ENCODE peak calls at places on chromosomes 2 and 18, in four cellular contexts. One of them, this sample, is unnamed. For H3K4me1, the result is how much of the 10 kb centered on the place peaks cover.

GRCh38 chr2:183696028-183696427 is 571.8 kb downstream of the NUP35 start:
- DNase-seq in heart right ventricle: no peak
- DNase-seq in IMR-90: no peak
- DNase-seq in ovary: no peak
- DNase-seq in this sample: no peak

GRCh38 chr2:237345891-237346640 is 67.9 kb downstream of the COL6A3 start:
- DNase-seq in heart right ventricle: no peak
- DNase-seq in IMR-90: peak
- DNase-seq in ovary: no peak
- DNase-seq in this sample: no peak

GRCh38 chr2:224584768-224585204 is 377 bp downstream of the CUL3 start:
- DNase-seq in heart right ventricle: peak
- DNase-seq in IMR-90: no peak
- DNase-seq in ovary: peak
- DNase-seq in this sample: peak

GRCh38 chr18:26304511-26304910 is 78.3 kb downstream of the TAF4B start:
- DNase-seq in heart right ventricle: no peak
- DNase-seq in IMR-90: no peak
- DNase-seq in ovary: no peak
- DNase-seq in this sample: no peak

GRCh38 chr2:191302459-191303155 is 57.4 kb downstream of the MYO1B start:
- DNase-seq in heart right ventricle: no peak
- DNase-seq in IMR-90: peak
- DNase-seq in ovary: no peak
- DNase-seq in this sample: no peak

GRCh38 chr2:29811378-29811777 is 110.0 kb downstream of the ALK start:
- DNase-seq in heart right ventricle: no peak
- DNase-seq in IMR-90: peak
- DNase-seq in ovary: no peak
- DNase-seq in this sample: no peak

GRCh38 chr18:59861963-59862819 is 37.6 kb upstream of the PMAIP1 start:
- DNase-seq in heart right ventricle: no peak
- DNase-seq in IMR-90: no peak
- DNase-seq in ovary: no peak
- DNase-seq in this sample: no peak

GRCh38 chr2:195677290-195677689 is 20.3 kb downstream of the SLC39A10 start:
- DNase-seq in heart right ventricle: no peak
- DNase-seq in IMR-90: no peak
- DNase-seq in ovary: no peak
- DNase-seq in this sample: no peak

GRCh38 chr2:96891591-96892333 is 21.9 kb upstream of the SEMA4C start:
- DNase-seq in heart right ventricle: no peak
- DNase-seq in IMR-90: peak
- DNase-seq in ovary: peak
- DNase-seq in this sample: no peak

GRCh38 chr2:40244251-40245010 is 207.5 kb downstream of the SLC8A1 start:
- DNase-seq in heart right ventricle: peak
- DNase-seq in IMR-90: peak
- DNase-seq in ovary: peak
- DNase-seq in this sample: peak

GRCh38 chr2:223459328-223459939 is 142.7 kb downstream of the SCG2 start:
- DNase-seq in heart right ventricle: no peak
- DNase-seq in IMR-90: peak
- DNase-seq in ovary: no peak
- DNase-seq in this sample: no peak

GRCh38 chr2:198698230-198698629 is 759.5 kb downstream of the SATB2 start:
- DNase-seq in heart right ventricle: no peak
- DNase-seq in IMR-90: no peak
- DNase-seq in ovary: no peak
- DNase-seq in this sample: no peak

GRCh38 chr2:29112379-29112778 is 2.8 kb upstream of the CLIP4 start:
- DNase-seq in heart right ventricle: no peak
- DNase-seq in IMR-90: no peak
- DNase-seq in ovary: no peak
- DNase-seq in this sample: no peak

GRCh38 chr2:241905716-241906376 is 36.3 kb downstream of the RTP5 start:
- DNase-seq in heart right ventricle: no peak
- DNase-seq in IMR-90: no peak
- DNase-seq in ovary: no peak
- DNase-seq in this sample: no peak

GRCh38 chr2:229832499-229832898 is 89.3 kb downstream of the TRIP12 start:
- DNase-seq in heart right ventricle: no peak
- DNase-seq in IMR-90: no peak
- DNase-seq in ovary: no peak
- DNase-seq in this sample: no peak

GRCh38 chr18:49340446-49340845 is 120.0 kb downstream of the DYM start:
- DNase-seq in heart right ventricle: no peak
- DNase-seq in IMR-90: peak
- DNase-seq in ovary: no peak
- DNase-seq in this sample: no peak

GRCh38 chr18:76721207-76721996 is 101.0 kb upstream of the ZNF236 start:
- DNase-seq in heart right ventricle: no peak
- DNase-seq in IMR-90: no peak
- DNase-seq in ovary: no peak
- DNase-seq in this sample: no peak

GRCh38 chr2:27762951-27763906 is 8.3 kb upstream of the MRPL33 start:
- DNase-seq in heart right ventricle: no peak
- DNase-seq in IMR-90: peak
- DNase-seq in ovary: no peak
- DNase-seq in this sample: no peak

GRCh38 chr2:218275368-218276072 is 5.2 kb downstream of the PNKD start:
- DNase-seq in heart right ventricle: no peak
- DNase-seq in IMR-90: no peak
- DNase-seq in ovary: no peak
- DNase-seq in this sample: no peak

GRCh38 chr2:218276986-218277755 is 6.9 kb downstream of the PNKD start:
- DNase-seq in heart right ventricle: no peak
- DNase-seq in IMR-90: no peak
- DNase-seq in ovary: no peak
- DNase-seq in this sample: no peak

GRCh38 chr2:218280260-218280870 is 10.0 kb downstream of the PNKD start:
- DNase-seq in heart right ventricle: no peak
- DNase-seq in IMR-90: no peak
- DNase-seq in ovary: no peak
- DNase-seq in this sample: no peak

GRCh38 chr2:218278531-218279360 is 8.4 kb downstream of the PNKD start:
- DNase-seq in heart right ventricle: no peak
- DNase-seq in IMR-90: no peak
- DNase-seq in ovary: no peak
- DNase-seq in this sample: no peak

GRCh38 chr2:218277921-218278320 is 7.6 kb downstream of the PNKD start:
- DNase-seq in heart right ventricle: no peak
- DNase-seq in IMR-90: no peak
- DNase-seq in ovary: no peak
- DNase-seq in this sample: no peak
- H3K4me1 ChIP-seq in heart right ventricle: under half
- H3K4me1 ChIP-seq in IMR-90: under half
- H3K4me1 ChIP-seq in ovary: under half
- H3K4me1 ChIP-seq in this sample: under half

DNA sequence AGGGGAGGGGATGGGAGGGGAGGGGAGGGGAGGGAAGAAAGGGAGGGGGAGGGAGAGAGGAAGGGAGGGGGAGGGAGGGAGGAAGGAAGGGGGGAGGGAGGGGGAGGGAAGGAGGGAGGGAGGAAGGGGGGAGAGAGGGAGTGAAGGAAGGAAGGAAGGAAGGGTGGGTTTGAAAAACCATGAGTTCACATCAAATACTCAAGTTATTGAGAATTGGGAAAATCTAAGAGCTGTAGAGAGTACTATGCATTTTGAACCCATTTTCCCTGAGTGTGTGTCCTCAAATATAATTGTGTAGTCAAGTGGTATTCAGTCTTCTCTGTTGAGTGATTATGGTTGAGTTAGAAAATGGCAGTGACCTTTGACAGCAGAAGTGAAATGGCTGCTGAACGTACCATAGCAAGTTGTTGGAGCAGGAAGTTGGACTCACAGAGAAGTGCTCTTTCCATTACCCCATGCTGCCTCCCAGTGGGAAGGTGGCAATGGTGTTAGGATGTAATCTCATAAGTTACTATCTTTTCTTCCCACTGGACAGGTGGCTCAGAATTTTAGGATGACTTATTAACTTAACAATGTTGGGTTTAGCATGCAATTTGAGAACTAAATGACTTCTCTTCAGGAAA is 214.6 kb downstream of the SETBP1 start:
- DNase-seq in heart right ventricle: peak
- DNase-seq in IMR-90: peak
- DNase-seq in ovary: no peak
- DNase-seq in this sample: peak
- TF ChIP-seq CTCF in heart right ventricle: peak
- TF ChIP-seq CTCF in IMR-90: peak
- TF ChIP-seq CTCF in ovary: no peak
- TF ChIP-seq CTCF in this sample: peak

GRCh38 chr2:236085647-236086046 is 82.5 kb downstream of the GBX2 start:
- DNase-seq in heart right ventricle: no peak
- DNase-seq in IMR-90: no peak
- DNase-seq in ovary: no peak
- DNase-seq in this sample: no peak
- H3K4me1 ChIP-seq in heart right ventricle: under half
- H3K4me1 ChIP-seq in IMR-90: under half
- H3K4me1 ChIP-seq in ovary: under half
- H3K4me1 ChIP-seq in this sample: under half

DNA sequence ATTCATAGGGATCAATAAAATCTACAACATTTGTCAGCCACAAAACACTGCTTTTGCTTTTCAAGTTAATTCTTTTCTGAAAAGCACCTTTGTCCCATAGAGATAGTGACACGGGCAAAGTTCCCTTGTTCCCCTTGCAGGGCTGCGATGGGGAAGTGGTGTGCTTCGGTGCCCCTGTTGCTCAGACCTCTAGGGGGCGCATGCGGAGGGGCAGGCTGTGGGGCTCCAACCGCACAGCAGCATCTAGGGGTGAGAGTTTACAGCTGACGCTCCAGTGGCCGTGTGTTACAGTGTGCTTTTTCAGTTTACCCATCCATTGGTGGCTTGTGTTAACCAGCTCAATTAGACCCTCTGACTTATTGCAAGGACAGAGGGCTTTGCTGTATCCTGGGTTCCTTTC is 1432.2 kb upstream of the ACVR2A start:
- DNase-seq in heart right ventricle: no peak
- DNase-seq in IMR-90: no peak
- DNase-seq in ovary: no peak
- DNase-seq in this sample: no peak
- TF ChIP-seq CTCF in heart right ventricle: no peak
- TF ChIP-seq CTCF in IMR-90: no peak
- TF ChIP-seq CTCF in ovary: no peak
- TF ChIP-seq CTCF in this sample: no peak

GRCh38 chr2:135783416-135783815 is 41.8 kb downstream of the UBXN4 start:
- DNase-seq in heart right ventricle: no peak
- DNase-seq in IMR-90: no peak
- DNase-seq in ovary: no peak
- DNase-seq in this sample: no peak

GRCh38 chr2:135782231-135782630 is 40.6 kb downstream of the UBXN4 start:
- DNase-seq in heart right ventricle: no peak
- DNase-seq in IMR-90: no peak
- DNase-seq in ovary: no peak
- DNase-seq in this sample: no peak

GRCh38 chr2:135790423-135790822 is 46.6 kb downstream of the LCT start:
- DNase-seq in heart right ventricle: no peak
- DNase-seq in IMR-90: no peak
- DNase-seq in ovary: no peak
- DNase-seq in this sample: no peak

DNA sequence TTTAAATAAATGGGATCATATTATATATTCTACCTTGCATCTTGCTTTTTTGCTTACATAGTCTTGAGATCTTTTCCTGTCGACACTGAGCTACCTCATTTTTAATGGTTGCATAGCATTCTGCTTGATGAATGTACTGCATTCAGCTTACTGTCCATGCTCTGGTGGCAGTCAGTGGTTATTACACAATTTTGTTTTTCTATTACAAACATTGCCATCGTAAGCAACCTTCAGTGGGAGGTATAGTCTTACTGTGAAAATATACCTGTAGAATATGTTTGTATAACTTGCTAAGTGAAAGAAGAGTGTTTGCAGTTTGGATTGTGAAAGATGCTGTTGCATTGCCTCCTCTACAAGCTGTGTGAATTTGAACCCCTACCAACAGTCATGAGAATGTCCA is 43.4 kb downstream of the UBXN4 start:
- DNase-seq in heart right ventricle: no peak
- DNase-seq in IMR-90: no peak
- DNase-seq in ovary: no peak
- DNase-seq in this sample: no peak
- H3K4me1 ChIP-seq in heart right ventricle: under half
- H3K4me1 ChIP-seq in IMR-90: under half
- H3K4me1 ChIP-seq in ovary: under half
- H3K4me1 ChIP-seq in this sample: under half

GRCh38 chr2:164852086-164852485 is 10.5 kb upstream of the COBLL1 start:
- DNase-seq in heart right ventricle: no peak
- DNase-seq in IMR-90: no peak
- DNase-seq in ovary: no peak
- DNase-seq in this sample: no peak
- TF ChIP-seq CTCF in heart right ventricle: no peak
- TF ChIP-seq CTCF in IMR-90: no peak
- TF ChIP-seq CTCF in ovary: no peak
- TF ChIP-seq CTCF in this sample: no peak

GRCh38 chr2:136137982-136138381 is 20.0 kb upstream of the CXCR4 start:
- DNase-seq in heart right ventricle: no peak
- DNase-seq in IMR-90: no peak
- DNase-seq in ovary: no peak
- DNase-seq in this sample: no peak
- H3K4me1 ChIP-seq in heart right ventricle: under half
- H3K4me1 ChIP-seq in IMR-90: under half
- H3K4me1 ChIP-seq in ovary: under half
- H3K4me1 ChIP-seq in this sample: under half

GRCh38 chr2:217870528-217871011 is 132.2 kb downstream of the TNS1 start:
- DNase-seq in heart right ventricle: no peak
- DNase-seq in IMR-90: no peak
- DNase-seq in ovary: no peak
- DNase-seq in this sample: no peak

GRCh38 chr2:217872319-217872718 is 130.5 kb downstream of the TNS1 start:
- DNase-seq in heart right ventricle: no peak
- DNase-seq in IMR-90: no peak
- DNase-seq in ovary: no peak
- DNase-seq in this sample: no peak

GRCh38 chr2:217875138-217875537 is 127.7 kb downstream of the TNS1 start:
- DNase-seq in heart right ventricle: no peak
- DNase-seq in IMR-90: no peak
- DNase-seq in ovary: no peak
- DNase-seq in this sample: no peak

GRCh38 chr2:217875556-217876252 is 127.1 kb downstream of the TNS1 start:
- DNase-seq in heart right ventricle: no peak
- DNase-seq in IMR-90: peak
- DNase-seq in ovary: no peak
- DNase-seq in this sample: no peak

GRCh38 chr2:217873371-217873770 is 129.4 kb downstream of the TNS1 start:
- DNase-seq in heart right ventricle: no peak
- DNase-seq in IMR-90: no peak
- DNase-seq in ovary: no peak
- DNase-seq in this sample: no peak
- TF ChIP-seq CTCF in heart right ventricle: no peak
- TF ChIP-seq CTCF in IMR-90: no peak
- TF ChIP-seq CTCF in ovary: no peak
- TF ChIP-seq CTCF in this sample: no peak

DNA sequence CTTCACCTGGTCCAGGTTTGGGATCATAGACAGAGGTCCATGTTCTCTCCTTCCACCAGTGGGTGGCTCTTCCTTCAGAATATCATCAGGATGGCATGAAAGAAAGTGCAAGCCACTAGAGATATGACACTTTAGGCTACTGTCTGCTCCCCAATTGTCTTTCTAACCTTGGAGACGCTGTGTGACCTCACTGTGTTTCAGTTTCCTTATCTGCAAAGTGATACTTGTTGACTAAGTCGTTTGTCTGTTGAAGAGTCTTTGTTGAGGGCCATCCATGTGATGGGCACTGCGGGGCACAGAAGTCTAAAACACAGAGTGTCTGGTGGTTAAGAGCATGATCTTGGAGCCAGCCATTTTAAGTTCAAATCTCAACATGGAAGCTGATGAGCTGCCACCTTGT is 259.9 kb upstream of the THSD7B start:
- DNase-seq in heart right ventricle: no peak
- DNase-seq in IMR-90: no peak
- DNase-seq in ovary: no peak
- DNase-seq in this sample: no peak
- H3K4me1 ChIP-seq in heart right ventricle: under half
- H3K4me1 ChIP-seq in IMR-90: under half
- H3K4me1 ChIP-seq in ovary: under half
- H3K4me1 ChIP-seq in this sample: under half